ENCODE peak calls at places on chromosomes 16 and 17, in six cellular contexts. Q is cardiac muscle cell, B is GM06990, G is BE2C, V is psoas muscle, E is heart left ventricle. O is an unnamed sample.
A peak's percentile ranks its signal among the peaks of the same experiment; 100 is the strongest.

GRCh38 chr17:81491193-81491592 is 21.4 kb downstream of the ACTG1 start:
- DNase-seq in Q (no peak), B (no peak), G (no peak), V (no peak), E (no peak), O (no peak)

GRCh38 chr17:364308-364707 is 11.7 kb upstream of the RPH3AL start:
- DNase-seq in Q (no peak), B (no peak), G (no peak), V (peak; percentile 49), E (no peak), O (no peak)

GRCh38 chr16:88570691-88571092 is 489 bp downstream of the ZC3H18 start:
- DNase-seq in Q (peak; percentile 3), B (peak; percentile 61), G (no peak), V (no peak), E (no peak), O (no peak)

GRCh38 chr16:83403751-83404150 is 404.0 kb upstream of the HSBP1 start:
- DNase-seq in Q (peak; percentile 6), B (no peak), G (no peak), V (no peak), E (no peak), O (no peak)

GRCh38 chr16:14464796-14465195 is 165.3 kb downstream of the PARN start:
- DNase-seq in Q (no peak), B (no peak), G (no peak), V (no peak), E (no peak), O (no peak)

GRCh38 chr17:40121191-40121885 is 433 bp upstream of the MSL1 start:
- DNase-seq in Q (peak; percentile 70), B (peak; percentile 50), G (peak; percentile 74), V (peak; percentile 74), E (no peak), O (no peak)

GRCh38 chr16:80599466-80599865 is 58.7 kb downstream of the DYNLRB2 start:
- DNase-seq in Q (no peak), B (no peak), G (no peak), V (no peak), E (no peak), O (no peak)

GRCh38 chr16:62249069-62249468 is 212.8 kb upstream of the CDH8 start:
- DNase-seq in Q (no peak), B (no peak), G (no peak), V (no peak), E (no peak), O (no peak)

GRCh38 chr16:51524555-51525373 is 373.7 kb upstream of the SALL1 start:
- DNase-seq in Q (peak; percentile 55), B (no peak), G (no peak), V (no peak), E (no peak), O (no peak)

GRCh38 chr16:84927621-84928591 is 83.4 kb downstream of the ZDHHC7 start:
- DNase-seq in Q (no peak), B (no peak), G (no peak), V (no peak), E (no peak), O (no peak)

GRCh38 chr17:40705567-40705966 is 2.0 kb upstream of the KRT24 start:
- DNase-seq in Q (no peak), B (no peak), G (no peak), V (no peak), E (no peak), O (no peak)

DNA sequence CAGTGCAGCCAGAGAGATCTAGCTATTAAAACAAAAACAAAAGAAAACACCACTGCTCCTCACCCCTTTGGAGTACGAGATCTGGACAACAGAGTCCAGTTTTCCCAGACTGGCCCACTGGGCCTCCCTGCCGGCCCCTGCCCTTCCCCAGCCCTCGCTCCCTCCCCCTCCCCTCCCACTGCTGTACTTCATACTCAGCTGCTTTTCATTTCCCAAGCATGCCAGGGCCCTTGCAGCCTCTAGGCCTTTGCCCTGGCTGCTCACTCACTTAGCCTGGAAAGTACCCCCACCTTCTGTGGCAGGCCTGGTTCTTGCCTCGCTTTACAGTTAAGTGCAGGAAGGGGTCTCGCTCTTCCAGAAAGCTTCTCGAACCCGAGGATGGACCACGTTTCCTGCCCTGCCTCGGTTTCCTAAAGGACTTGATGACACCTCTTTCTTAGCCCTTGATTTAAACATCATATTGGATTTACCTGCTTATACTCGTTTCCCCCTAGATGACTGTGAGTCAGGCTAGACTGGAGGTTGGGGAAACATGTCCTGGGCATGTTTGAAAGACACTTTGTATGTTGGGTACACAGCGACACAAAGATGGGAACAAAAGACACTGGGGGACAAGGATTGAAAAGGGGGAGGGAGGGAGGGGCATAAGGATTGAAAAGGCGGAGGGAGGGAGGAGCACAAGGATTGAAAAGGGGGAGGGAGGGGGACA is 30.1 kb downstream of the SDK2 start:
- DNase-seq in Q (no peak), B (no peak), G (peak; percentile 34), V (peak; percentile 29), E (no peak), O (no peak)
- H3K27me3 ChIP-seq in Q (no peaks in the 10 kb centered on the region), B (no peaks in the 10 kb centered on the region), G (no peaks in the 10 kb centered on the region), V (no peaks in the 10 kb centered on the region), E (no peaks in the 10 kb centered on the region), O (no peaks in the 10 kb centered on the region)

GRCh38 chr16:86569843-86570447 is 3.3 kb downstream of the FOXC2 start:
- DNase-seq in Q (no peak), B (no peak), G (no peak), V (no peak), E (no peak), O (no peak)
- H3K4me3 ChIP-seq in Q (peak overlapping the region; percentile 76), B (no peak overlapping the region), G (no peak overlapping the region), V (peak overlapping the region; percentile 25), E (peak overlapping the region; percentile 74), O (no peak overlapping the region)

DNA sequence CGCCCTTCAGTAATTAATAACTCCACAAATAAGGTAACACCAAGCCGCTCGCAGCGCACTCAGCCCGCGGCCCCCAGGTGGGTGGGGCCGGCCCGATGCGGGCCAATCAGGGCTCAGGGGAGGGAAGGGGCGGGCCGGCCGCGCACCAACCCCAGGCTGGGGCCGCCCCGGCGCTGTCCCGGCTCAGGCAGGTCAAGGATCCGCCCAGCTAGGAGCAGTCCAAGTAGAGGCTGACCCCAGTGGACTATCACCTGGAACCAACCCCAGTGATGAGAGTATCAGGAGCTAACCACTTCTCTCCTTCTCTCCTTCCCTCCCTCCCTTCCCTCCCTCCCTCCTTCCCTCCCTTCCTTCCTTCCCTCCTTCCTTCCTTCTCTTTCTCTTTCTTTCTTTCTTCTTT is 110.8 kb downstream of the C16orf78 start:
- DNase-seq in Q (peak; percentile 39), B (peak; percentile 56), G (peak; percentile 82), V (peak; percentile 91), E (peak; percentile 70), O (no peak)
- H3K27me3 ChIP-seq in Q (peaks cover 7% of the 10 kb centered on the region), B (no peaks in the 10 kb centered on the region), G (no peaks in the 10 kb centered on the region), V (no peaks in the 10 kb centered on the region), E (no peaks in the 10 kb centered on the region), O (no peaks in the 10 kb centered on the region)

GRCh38 chr16:8960788-8961109 is 3.0 kb downstream of the USP7 start:
- DNase-seq in Q (no peak), B (no peak), G (no peak), V (no peak), E (no peak), O (no peak)
- H3K4me3 ChIP-seq in Q (no peak overlapping the region), B (peak overlapping the region; percentile 46), G (no peak overlapping the region), V (peak overlapping the region; percentile 43), E (no peak overlapping the region), O (peak overlapping the region; percentile 24)

GRCh38 chr17:79814966-79815835 is 18.3 kb upstream of the CBX8 start:
- DNase-seq in Q (peak; percentile 60), B (no peak), G (no peak), V (no peak), E (no peak), O (no peak)
- H3K27me3 ChIP-seq in Q (peaks cover 80% of the 10 kb centered on the region), B (peaks cover 16% of the 10 kb centered on the region), G (no peaks in the 10 kb centered on the region), V (peaks cover 52% of the 10 kb centered on the region), E (peaks cover 77% of the 10 kb centered on the region), O (peaks cover 46% of the 10 kb centered on the region)

DNA sequence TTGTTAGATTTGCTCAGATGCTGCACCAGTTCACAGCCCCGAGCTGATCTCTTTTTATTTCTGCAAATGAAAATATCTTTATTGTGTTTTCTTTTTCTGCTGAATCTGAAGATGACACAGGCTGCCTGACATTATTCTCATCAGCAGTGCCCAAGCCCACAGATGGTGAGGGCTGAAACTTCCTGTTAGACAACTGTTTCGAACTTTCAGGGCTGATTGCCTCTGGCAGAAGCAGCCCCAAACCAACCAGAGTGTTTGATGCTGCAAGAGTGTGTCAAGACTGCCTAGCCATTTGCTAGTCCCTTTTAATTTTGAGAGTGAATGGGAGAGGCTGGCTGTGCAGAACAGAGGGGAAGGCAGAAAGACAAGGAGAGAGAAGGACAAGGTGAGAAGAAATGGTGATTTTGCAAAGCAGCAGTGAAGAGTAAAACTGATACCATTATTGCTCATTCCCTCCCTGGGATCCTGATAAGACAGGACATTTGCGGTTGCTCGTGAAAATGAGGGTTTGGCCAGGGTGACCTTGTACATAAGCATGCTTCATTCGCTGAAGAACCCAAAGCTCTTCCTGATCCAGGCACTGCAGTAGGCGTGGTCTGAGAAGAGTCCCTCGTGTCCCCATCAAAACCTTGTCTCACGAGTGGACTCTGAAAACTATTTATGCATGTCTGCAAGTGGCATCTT is 77.2 kb downstream of the TMEM114 start:
- DNase-seq in Q (no peak), B (no peak), G (no peak), V (no peak), E (no peak), O (no peak)
- H3K4me3 ChIP-seq in Q (no peak overlapping the region), B (no peak overlapping the region), G (no peak overlapping the region), V (no peak overlapping the region), E (no peak overlapping the region), O (no peak overlapping the region)

DNA sequence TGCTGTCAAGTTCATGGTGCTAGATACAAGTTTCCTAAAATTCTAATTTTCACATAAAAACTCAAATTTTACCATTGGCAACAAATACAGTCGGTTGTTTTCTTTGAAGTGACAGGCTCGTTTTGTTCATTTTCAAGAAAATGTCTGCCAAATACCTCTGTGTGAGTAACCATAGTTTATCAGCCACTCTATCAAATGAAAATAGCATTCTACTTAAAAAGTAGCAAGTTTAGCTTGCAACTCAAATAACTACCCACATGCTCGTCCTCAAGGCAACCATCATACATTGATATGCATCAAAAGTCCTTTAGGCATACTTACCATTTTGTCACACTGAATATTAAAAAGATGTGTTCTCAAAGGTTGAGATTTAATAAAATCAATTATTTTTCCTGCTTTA is 11.7 kb downstream of the MYH10 start:
- DNase-seq in Q (no peak), B (no peak), G (no peak), V (no peak), E (no peak), O (no peak)
- H3K27me3 ChIP-seq in Q (no peaks in the 10 kb centered on the region), B (no peaks in the 10 kb centered on the region), G (no peaks in the 10 kb centered on the region), V (no peaks in the 10 kb centered on the region), E (no peaks in the 10 kb centered on the region), O (no peaks in the 10 kb centered on the region)